ENCODE peak calls at places on chromosomes 13 and 19, in eight cellular contexts. D is sigmoid colon, R is breast epithelium, W is heart left ventricle, L is right lobe of liver, C is uterus, O is HepG2, Q is transverse colon. H is an unnamed sample.

GRCh38 chr13:113625965-113626661 is 31.9 kb downstream of the ATP4B start:
- DNase-seq in C (no peak), Q (no peak), O (no peak), D (peak; percentile 32), R (no peak), L (no peak), W (no peak), H (no peak)

GRCh38 chr13:31930901-31931522 is 100.6 kb upstream of the FRY start:
- DNase-seq in W (no peak), R (no peak), L (no peak), D (no peak), C (no peak), Q (no peak), O (no peak), H (no peak)

GRCh38 chr13:29361716-29362115 is 233.8 kb downstream of the SLC7A1 start:
- DNase-seq in D (no peak), O (no peak), Q (no peak), L (no peak), W (no peak), C (no peak), R (no peak), H (no peak)

GRCh38 chr13:67366533-67366932 is 136.4 kb upstream of the PCDH9 start:
- DNase-seq in Q (no peak), L (no peak), W (no peak), O (no peak), R (no peak), C (no peak), D (no peak), H (no peak)

GRCh38 chr13:42781362-42781761 is at the start of gene FAM216B:
- DNase-seq in W (no peak), C (no peak), D (no peak), O (no peak), L (no peak), R (no peak), Q (no peak), H (no peak)

GRCh38 chr13:71320452-71320851 is 546.6 kb downstream of the DACH1 start:
- DNase-seq in C (no peak), Q (no peak), W (no peak), D (no peak), O (peak; percentile 24), R (no peak), L (no peak), H (no peak)

GRCh38 chr19:58400638-58400915 is 5.1 kb downstream of the RNF225 start:
- DNase-seq in O (no peak), R (no peak), L (no peak), C (no peak), Q (no peak), W (no peak), D (no peak), H (no peak)

GRCh38 chr13:44732503-44733098 is 156.5 kb upstream of the TSC22D1 start:
- DNase-seq in D (no peak), O (peak; percentile 92), Q (no peak), C (no peak), R (no peak), L (no peak), W (no peak), H (peak; percentile 83)

GRCh38 chr19:28481674-28482073 is 731.3 kb downstream of the UQCRFS1 start:
- DNase-seq in W (no peak), Q (no peak), O (no peak), L (no peak), R (no peak), D (no peak), C (no peak), H (no peak)

GRCh38 chr13:100922599-100922998 is 248.0 kb upstream of the TMTC4 start:
- DNase-seq in C (no peak), Q (no peak), D (no peak), W (no peak), O (no peak), R (no peak), L (no peak), H (no peak)

GRCh38 chr19:28990522-28990921 is 222.4 kb downstream of the UQCRFS1 start:
- DNase-seq in D (no peak), R (no peak), C (no peak), L (no peak), Q (no peak), O (no peak), W (no peak), H (no peak)

GRCh38 chr19:40646564-40647254 is 43.7 kb downstream of the NUMBL start:
- DNase-seq in Q (no peak), W (no peak), C (no peak), D (no peak), O (no peak), L (no peak), R (no peak), H (no peak)

GRCh38 chr13:96573563-96573962 is 420.7 kb downstream of the OXGR1 start:
- DNase-seq in D (no peak), R (no peak), O (no peak), Q (no peak), C (no peak), L (no peak), W (no peak), H (no peak)

GRCh38 chr13:89097994-89098393 is 1426.8 kb downstream of the SLITRK5 start:
- DNase-seq in W (no peak), O (no peak), D (no peak), R (no peak), Q (no peak), C (no peak), L (no peak), H (no peak)

GRCh38 chr13:93151277-93151676 is 75.3 kb upstream of the GPC6 start:
- DNase-seq in O (no peak), L (no peak), W (no peak), C (no peak), R (no peak), D (no peak), Q (no peak), H (no peak)

GRCh38 chr19:35712529-35712909 is 5.3 kb upstream of the KMT2B start:
- DNase-seq in Q (no peak), R (no peak), C (no peak), L (no peak), W (no peak), D (no peak), O (no peak), H (no peak)

GRCh38 chr13:48662226-48662625 is 8.5 kb downstream of the CYSLTR2 start:
- DNase-seq in L (no peak), D (no peak), O (no peak), Q (no peak), R (no peak), W (no peak), C (no peak), H (no peak)

GRCh38 chr13:48667136-48667535 is 13.4 kb downstream of the CYSLTR2 start:
- DNase-seq in L (no peak), W (no peak), Q (no peak), C (no peak), O (no peak), R (no peak), D (no peak), H (no peak)
- H3K4me1 ChIP-seq in L (no peaks in the 10 kb centered on the region), W (no peaks in the 10 kb centered on the region), Q (no peaks in the 10 kb centered on the region), C (no peaks in the 10 kb centered on the region), O (no peaks in the 10 kb centered on the region), R (no peaks in the 10 kb centered on the region), D (no peaks in the 10 kb centered on the region), H (no peaks in the 10 kb centered on the region)

GRCh38 chr19:48879025-48879572 is 6.9 kb downstream of the PPP1R15A start:
- DNase-seq in Q (no peak), O (no peak), R (no peak), D (no peak), W (no peak), C (no peak), L (no peak), H (no peak)

GRCh38 chr19:48877900-48878218 is 5.6 kb downstream of the PPP1R15A start:
- DNase-seq in D (no peak), Q (no peak), W (no peak), O (no peak), L (no peak), R (no peak), C (no peak), H (no peak)

GRCh38 chr19:48878219-48879024 is 6.2 kb downstream of the PPP1R15A start:
- DNase-seq in O (no peak), C (no peak), W (peak; percentile 68), D (no peak), L (no peak), Q (no peak), R (no peak), H (no peak)

GRCh38 chr19:48881741-48882657 is 9.8 kb downstream of the PPP1R15A start:
- DNase-seq in L (no peak), W (no peak), C (no peak), O (no peak), R (no peak), Q (no peak), D (no peak), H (peak; percentile 39)
- TF ChIP-seq POLR2A in L (no peak), W (no peak), C (no peak), O (peak; percentile 22), R (no peak), Q (no peak), D (no peak), H (no peak)

DNA sequence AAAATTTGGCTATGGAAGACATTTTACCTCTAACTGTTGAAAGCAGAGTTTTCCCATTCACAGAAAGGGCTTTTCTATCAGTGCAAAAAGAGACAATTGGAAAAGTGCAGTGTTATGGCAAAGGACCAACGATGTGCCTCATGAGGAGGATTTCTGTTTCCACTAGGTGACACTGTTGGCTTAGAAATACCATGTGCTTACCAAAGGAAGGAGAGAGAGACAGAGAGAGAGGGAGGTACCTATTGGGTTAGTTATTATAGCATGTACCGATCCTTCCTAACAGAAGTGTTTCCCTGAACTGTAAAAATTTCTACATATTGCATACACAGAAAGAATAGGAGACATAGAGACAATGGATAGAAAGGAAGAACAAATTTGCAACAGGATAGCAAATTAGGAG is 23.9 kb upstream of the PSG4 start:
- DNase-seq in W (no peak), Q (no peak), L (no peak), R (no peak), C (no peak), O (peak; percentile 25), D (no peak), H (no peak)
- H3K9me3 ChIP-seq in W (peaks cover 10% of the 10 kb centered on the region), Q (peaks cover 26% of the 10 kb centered on the region), L (no peaks in the 10 kb centered on the region), R (no peaks in the 10 kb centered on the region), C (no peaks in the 10 kb centered on the region), O (no peaks in the 10 kb centered on the region), D (peaks cover 11% of the 10 kb centered on the region), H (no peaks in the 10 kb centered on the region)

GRCh38 chr13:24269803-24270202 is 39.6 kb upstream of the C1QTNF9 start:
- DNase-seq in R (no peak), W (no peak), O (no peak), Q (no peak), C (no peak), D (no peak), L (no peak), H (no peak)

GRCh38 chr13:24271231-24271610 is 38.2 kb upstream of the C1QTNF9 start:
- DNase-seq in L (no peak), Q (no peak), R (no peak), C (no peak), O (no peak), W (no peak), D (no peak), H (no peak)

GRCh38 chr13:24272452-24273161 is 36.8 kb upstream of the C1QTNF9 start:
- DNase-seq in O (no peak), Q (no peak), L (no peak), W (no peak), R (no peak), C (no peak), D (no peak), H (peak; percentile 20)

GRCh38 chr13:24271611-24272451 is 37.5 kb upstream of the C1QTNF9 start:
- DNase-seq in R (peak; percentile 24), O (peak; percentile 68), C (peak; percentile 52), W (peak; percentile 80), D (peak; percentile 84), L (peak; percentile 73), Q (peak; percentile 72), H (no peak)

GRCh38 chr13:24270639-24271131 is 38.7 kb upstream of the C1QTNF9 start:
- DNase-seq in W (peak; percentile 72), Q (peak; percentile 62), R (no peak), C (peak; percentile 39), D (peak; percentile 79), L (peak; percentile 78), O (peak; percentile 47), H (peak; percentile 48)
- H3K4me1 ChIP-seq in W (peaks cover 24% of the 10 kb centered on the region), Q (peaks cover 35% of the 10 kb centered on the region), R (peaks cover 8% of the 10 kb centered on the region), C (no peaks in the 10 kb centered on the region), D (peaks cover 46% of the 10 kb centered on the region), L (no peaks in the 10 kb centered on the region), O (peaks cover 34% of the 10 kb centered on the region), H (peaks cover 24% of the 10 kb centered on the region)